ENCODE peak calls at places on chromosome 22, in eight cellular contexts. O is fibroblast of pulmonary artery; N is cardiac muscle cell; T is NCI-H1930; W is kidney tubule cell; I is activated CD4-positive, CD25-positive, alpha-beta regulatory T cell treated with anti-CD3 and anti-CD28 coated beads, Interleukin-2, amount 50 U/mL, for 72 hours; D is anterior cingulate cortex; M is psoas muscle. V is an unnamed sample.

GRCh38 chr22:40007826-40008710 is 13.3 kb downstream of the FAM83F start:
- DNase-seq in I (no peak), D (no peak), T (no peak), M (peak), W (no peak), N (no peak), O (no peak), V (no peak)

GRCh38 chr22:37032535-37033460 is 13.3 kb downstream of the MPST start:
- DNase-seq in N (peak), T (no peak), O (peak), W (peak), I (no peak), M (peak), D (no peak), V (no peak)

GRCh38 chr22:40334899-40335298 is 11.4 kb upstream of the ADSL start:
- DNase-seq in N (no peak), D (no peak), W (no peak), I (no peak), M (no peak), O (no peak), T (no peak), V (no peak)

GRCh38 chr22:23227380-23227779 is 47.1 kb downstream of the BCR start:
- DNase-seq in M (no peak), N (no peak), T (no peak), I (no peak), D (no peak), W (no peak), O (no peak), V (no peak)

GRCh38 chr22:50695421-50696250 is 23.0 kb downstream of the SHANK3 start:
- DNase-seq in N (no peak), W (no peak), O (no peak), T (no peak), I (no peak), D (no peak), M (peak), V (peak)

GRCh38 chr22:23534201-23534850 is 45.8 kb downstream of the IGLL1 start:
- DNase-seq in D (no peak), I (no peak), N (peak), W (no peak), M (peak), T (no peak), O (peak), V (no peak)

GRCh38 chr22:46758867-46759290 is 3.6 kb upstream of the TBC1D22A start:
- DNase-seq in W (peak), M (no peak), D (no peak), T (no peak), I (no peak), N (peak), O (peak), V (no peak)

GRCh38 chr22:19527861-19528417 is 3.7 kb upstream of the CLDN5 start:
- DNase-seq in O (no peak), W (no peak), T (no peak), D (no peak), I (no peak), N (no peak), M (no peak), V (no peak)

GRCh38 chr22:36329217-36330078 is 58.3 kb downstream of the MYH9 start:
- DNase-seq in I (peak), W (peak), N (peak), M (no peak), O (peak), D (peak), T (no peak), V (peak)

GRCh38 chr22:46674906-46675305 is 54.7 kb downstream of the GRAMD4 start:
- DNase-seq in W (no peak), I (peak), D (no peak), T (no peak), M (no peak), N (no peak), O (no peak), V (no peak)

GRCh38 chr22:33111491-33111890 is 53.3 kb upstream of the SYN3 start:
- DNase-seq in I (no peak), M (no peak), N (no peak), W (no peak), D (no peak), O (no peak), T (no peak), V (no peak)

GRCh38 chr22:38631724-38632123 is 24.5 kb downstream of the FAM227A start:
- DNase-seq in I (no peak), O (no peak), N (no peak), T (no peak), W (no peak), M (no peak), D (no peak), V (no peak)

GRCh38 chr22:40413873-40414272 is 43.5 kb downstream of the SGSM3 start:
- DNase-seq in T (no peak), D (no peak), M (peak), N (no peak), I (no peak), O (no peak), W (no peak), V (no peak)

GRCh38 chr22:49748514-49748913 is 79.2 kb downstream of the BRD1 start:
- DNase-seq in N (no peak), D (no peak), O (no peak), I (no peak), W (no peak), M (no peak), T (no peak), V (no peak)

GRCh38 chr22:46346680-46347405 is 11.3 kb downstream of the TRMU start:
- DNase-seq in N (no peak), T (no peak), M (peak), W (no peak), O (no peak), I (no peak), D (no peak), V (peak)

GRCh38 chr22:32615874-32616564 is 141.4 kb downstream of the FBXO7 start:
- DNase-seq in I (no peak), T (no peak), M (no peak), D (no peak), N (no peak), W (peak), O (no peak), V (no peak)

GRCh38 chr22:25068701-25069100 is 116.2 kb downstream of the KIAA1671 start:
- DNase-seq in I (peak), W (no peak), N (no peak), T (no peak), D (no peak), O (no peak), M (peak), V (no peak)

GRCh38 chr22:44211256-44211945 is 30.7 kb downstream of the PARVG start:
- DNase-seq in I (no peak), M (no peak), D (no peak), O (no peak), N (no peak), T (no peak), W (no peak), V (no peak)

GRCh38 chr22:26486394-26486793 is 2.7 kb downstream of the SRRD start:
- DNase-seq in O (no peak), N (no peak), M (no peak), I (no peak), D (no peak), T (no peak), W (no peak), V (no peak)

GRCh38 chr22:23404689-23405365 is 175.3 kb downstream of the IGLL1 start:
- DNase-seq in O (peak), I (no peak), D (no peak), M (no peak), T (no peak), N (peak), W (peak), V (no peak)

GRCh38 chr22:35805466-35805865 is 87.8 kb downstream of the APOL5 start:
- DNase-seq in I (no peak), O (no peak), T (no peak), M (no peak), N (no peak), D (no peak), W (no peak), V (no peak)

GRCh38 chr22:23236440-23237139 is 56.3 kb downstream of the BCR start:
- DNase-seq in I (no peak), T (no peak), N (no peak), D (no peak), M (peak), O (no peak), W (no peak), V (no peak)

GRCh38 chr22:24494182-24494534 is 974 bp upstream of the UPB1 start:
- DNase-seq in I (no peak), W (no peak), M (no peak), T (no peak), N (no peak), O (no peak), D (no peak), V (no peak)

GRCh38 chr22:33923033-33923432 is 2.8 kb upstream of the LARGE1 start:
- DNase-seq in I (no peak), M (no peak), D (no peak), O (peak), N (peak), W (peak), T (no peak), V (no peak)

GRCh38 chr22:19998232-19998951 is 18.2 kb downstream of the ARVCF start:
- DNase-seq in N (no peak), M (peak), O (no peak), T (no peak), W (no peak), I (no peak), D (no peak), V (peak)

GRCh38 chr22:27241430-27242110 is 560.0 kb downstream of the MN1 start:
- DNase-seq in O (peak), W (peak), N (peak), M (peak), D (peak), T (no peak), I (no peak), V (peak)

GRCh38 chr22:45880732-45881523 is 96.0 kb downstream of the WNT7B start:
- DNase-seq in M (peak), O (no peak), D (no peak), I (no peak), T (no peak), N (no peak), W (no peak), V (no peak)

GRCh38 chr22:28711820-28712777 is 29.5 kb downstream of the CHEK2 start:
- DNase-seq in D (no peak), T (no peak), W (peak), I (no peak), O (peak), N (peak), M (no peak), V (no peak)

GRCh38 chr22:44341431-44342346 is 28.9 kb upstream of the SHISAL1 start:
- DNase-seq in I (no peak), N (peak), M (no peak), O (peak), T (no peak), D (no peak), W (no peak), V (no peak)

V was measured in Right ventricle myocardium superior.